ENCODE peak calls at places on chromosome 11, in seven cellular contexts. One of them, this sample, is unnamed.

GRCh38 chr11:69172674-69173073 is 16.9 kb downstream of the SMIM38 start:
- DNase-seq in HepG2: no peak
- DNase-seq in K562: no peak
- DNase-seq in H1: no peak
- DNase-seq in SK-N-SH: no peak
- DNase-seq in HCT116: peak
- DNase-seq in GM12878: no peak
- DNase-seq in this sample: peak

GRCh38 chr11:46414466-46414796 is 22.9 kb upstream of the CHRM4 start:
- DNase-seq in HepG2: no peak
- DNase-seq in K562: no peak
- DNase-seq in H1: no peak
- DNase-seq in SK-N-SH: no peak
- DNase-seq in HCT116: no peak
- DNase-seq in GM12878: no peak
- DNase-seq in this sample: no peak

GRCh38 chr11:36478700-36479329 is 31.3 kb downstream of the TRAF6 start:
- DNase-seq in HepG2: peak
- DNase-seq in K562: no peak
- DNase-seq in H1: no peak
- DNase-seq in SK-N-SH: peak
- DNase-seq in HCT116: peak
- DNase-seq in GM12878: no peak
- DNase-seq in this sample: peak

GRCh38 chr11:76654980-76655379 is 15.6 kb downstream of the LRRC32 start:
- DNase-seq in HepG2: no peak
- DNase-seq in K562: peak
- DNase-seq in H1: no peak
- DNase-seq in SK-N-SH: no peak
- DNase-seq in HCT116: no peak
- DNase-seq in GM12878: no peak
- DNase-seq in this sample: no peak

GRCh38 chr11:10920205-10920604 is 62.4 kb upstream of the ZBED5 start:
- DNase-seq in HepG2: no peak
- DNase-seq in K562: peak
- DNase-seq in H1: no peak
- DNase-seq in SK-N-SH: no peak
- DNase-seq in HCT116: no peak
- DNase-seq in GM12878: no peak
- DNase-seq in this sample: no peak

GRCh38 chr11:73257342-73258103 is 14.6 kb upstream of the P2RY6 start:
- DNase-seq in HepG2: peak
- DNase-seq in K562: no peak
- DNase-seq in H1: no peak
- DNase-seq in SK-N-SH: no peak
- DNase-seq in HCT116: peak
- DNase-seq in GM12878: no peak
- DNase-seq in this sample: peak

GRCh38 chr11:126440792-126441514 is 85.5 kb downstream of the ST3GAL4 start:
- DNase-seq in HepG2: peak
- DNase-seq in K562: peak
- DNase-seq in H1: peak
- DNase-seq in SK-N-SH: peak
- DNase-seq in HCT116: peak
- DNase-seq in GM12878: no peak
- DNase-seq in this sample: peak

GRCh38 chr11:16776716-16777115 is 38.3 kb downstream of the C11orf58 start:
- DNase-seq in HepG2: no peak
- DNase-seq in K562: no peak
- DNase-seq in H1: no peak
- DNase-seq in SK-N-SH: no peak
- DNase-seq in HCT116: no peak
- DNase-seq in GM12878: no peak
- DNase-seq in this sample: no peak

GRCh38 chr11:45304992-45305335 is 18.8 kb upstream of the SYT13 start:
- DNase-seq in HepG2: no peak
- DNase-seq in K562: no peak
- DNase-seq in H1: peak
- DNase-seq in SK-N-SH: no peak
- DNase-seq in HCT116: no peak
- DNase-seq in GM12878: no peak
- DNase-seq in this sample: no peak

GRCh38 chr11:790721-791564 is 1.1 kb upstream of the CEND1 start:
- DNase-seq in HepG2: no peak
- DNase-seq in K562: no peak
- DNase-seq in H1: peak
- DNase-seq in SK-N-SH: peak
- DNase-seq in HCT116: no peak
- DNase-seq in GM12878: no peak
- DNase-seq in this sample: no peak

GRCh38 chr11:125071408-125071807 is 8.3 kb downstream of the SLC37A2 start:
- DNase-seq in HepG2: no peak
- DNase-seq in K562: no peak
- DNase-seq in H1: no peak
- DNase-seq in SK-N-SH: peak
- DNase-seq in HCT116: no peak
- DNase-seq in GM12878: no peak
- DNase-seq in this sample: no peak

DNA sequence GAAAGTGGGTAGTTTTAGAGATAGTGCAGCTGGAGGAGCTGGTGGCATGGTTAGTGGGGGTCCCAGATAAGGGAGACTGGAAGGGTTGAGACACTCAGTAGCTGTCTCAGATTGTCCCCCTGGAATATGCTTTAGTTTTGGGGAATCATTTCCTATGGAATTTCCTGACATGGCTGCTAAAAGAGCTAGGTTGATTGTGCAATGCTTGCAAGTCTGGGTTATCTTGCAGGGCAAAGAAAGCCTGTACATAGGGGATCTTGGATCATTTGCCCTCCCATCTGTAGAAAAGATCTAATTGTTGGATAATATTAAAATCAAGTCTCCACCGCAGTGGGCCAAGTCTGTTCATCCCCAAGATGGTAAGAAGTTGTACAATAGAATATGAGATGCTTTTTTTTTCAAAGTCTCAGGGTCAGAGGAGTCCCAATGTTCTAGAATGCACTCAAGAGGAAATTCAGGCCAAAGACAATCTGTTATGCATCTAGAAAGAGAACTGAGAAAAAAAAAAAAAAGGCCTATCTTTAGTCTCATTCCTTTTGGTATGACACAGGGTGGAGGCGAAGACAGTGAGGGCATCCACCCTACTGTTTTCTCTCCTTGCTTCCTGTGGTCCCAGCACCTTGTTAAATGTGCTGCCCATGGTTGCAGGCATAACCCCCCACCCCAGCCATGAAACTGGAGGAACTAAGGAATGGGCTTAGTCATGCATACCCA is 20.2 kb downstream of the MS4A6E start:
- DNase-seq in HepG2: no peak
- DNase-seq in K562: no peak
- DNase-seq in H1: no peak
- DNase-seq in SK-N-SH: no peak
- DNase-seq in HCT116: no peak
- DNase-seq in GM12878: no peak
- DNase-seq in this sample: no peak
- TF ChIP-seq JUND in HepG2: no peak
- TF ChIP-seq JUND in K562: no peak
- TF ChIP-seq JUND in H1: no peak
- TF ChIP-seq JUND in SK-N-SH: no peak
- TF ChIP-seq JUND in HCT116: no peak
- TF ChIP-seq JUND in GM12878: no peak
- TF ChIP-seq JUND in this sample: no peak

GRCh38 chr11:97833412-97833811 is 1187.3 kb upstream of the CNTN5 start:
- DNase-seq in HepG2: no peak
- DNase-seq in K562: no peak
- DNase-seq in H1: no peak
- DNase-seq in SK-N-SH: no peak
- DNase-seq in HCT116: no peak
- DNase-seq in GM12878: no peak
- DNase-seq in this sample: no peak
- TF ChIP-seq JUND in HepG2: no peak
- TF ChIP-seq JUND in K562: no peak
- TF ChIP-seq JUND in H1: no peak
- TF ChIP-seq JUND in SK-N-SH: no peak
- TF ChIP-seq JUND in HCT116: no peak
- TF ChIP-seq JUND in GM12878: no peak
- TF ChIP-seq JUND in this sample: no peak

GRCh38 chr11:22879615-22880014 is 19.3 kb upstream of the CCDC179 start:
- DNase-seq in HepG2: no peak
- DNase-seq in K562: no peak
- DNase-seq in H1: no peak
- DNase-seq in SK-N-SH: no peak
- DNase-seq in HCT116: no peak
- DNase-seq in GM12878: no peak
- DNase-seq in this sample: peak
- TF ChIP-seq JUND in HepG2: no peak
- TF ChIP-seq JUND in K562: no peak
- TF ChIP-seq JUND in H1: no peak
- TF ChIP-seq JUND in SK-N-SH: no peak
- TF ChIP-seq JUND in HCT116: no peak
- TF ChIP-seq JUND in GM12878: no peak
- TF ChIP-seq JUND in this sample: no peak

DNA sequence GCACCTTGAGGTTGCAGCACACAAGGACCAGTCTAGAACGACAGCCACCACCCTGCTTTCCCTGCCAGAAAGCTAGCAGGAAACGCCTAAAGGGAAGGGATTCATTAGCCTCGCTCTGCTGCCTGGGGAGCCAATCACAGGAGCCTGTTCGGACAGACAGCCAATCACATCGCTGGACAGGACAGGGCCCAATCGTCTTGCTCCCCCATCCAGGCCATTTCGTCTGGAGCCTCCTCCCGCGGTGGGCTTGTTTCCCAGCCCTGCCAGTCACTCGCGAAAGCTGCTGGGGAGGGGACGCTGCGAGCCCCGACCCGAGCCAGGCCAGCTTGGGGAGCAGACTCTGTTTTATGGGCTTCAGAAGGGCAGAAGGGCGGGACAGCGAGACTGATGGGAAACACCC is 79.8 kb upstream of the NCAM1 start:
- DNase-seq in HepG2: no peak
- DNase-seq in K562: peak
- DNase-seq in H1: peak
- DNase-seq in SK-N-SH: peak
- DNase-seq in HCT116: no peak
- DNase-seq in GM12878: no peak
- DNase-seq in this sample: peak
- TF ChIP-seq JUND in HepG2: no peak
- TF ChIP-seq JUND in K562: no peak
- TF ChIP-seq JUND in H1: no peak
- TF ChIP-seq JUND in SK-N-SH: no peak
- TF ChIP-seq JUND in HCT116: no peak
- TF ChIP-seq JUND in GM12878: no peak
- TF ChIP-seq JUND in this sample: no peak

GRCh38 chr11:33713914-33714398 is 13.3 kb upstream of the C11orf91 start:
- DNase-seq in HepG2: no peak
- DNase-seq in K562: no peak
- DNase-seq in H1: no peak
- DNase-seq in SK-N-SH: no peak
- DNase-seq in HCT116: no peak
- DNase-seq in GM12878: no peak
- DNase-seq in this sample: no peak
- TF ChIP-seq JUND in HepG2: no peak
- TF ChIP-seq JUND in K562: no peak
- TF ChIP-seq JUND in H1: no peak
- TF ChIP-seq JUND in SK-N-SH: no peak
- TF ChIP-seq JUND in HCT116: no peak
- TF ChIP-seq JUND in GM12878: no peak
- TF ChIP-seq JUND in this sample: no peak

GRCh38 chr11:11937433-11937832 is 71.0 kb downstream of the DKK3 start:
- DNase-seq in HepG2: no peak
- DNase-seq in K562: no peak
- DNase-seq in H1: no peak
- DNase-seq in SK-N-SH: no peak
- DNase-seq in HCT116: no peak
- DNase-seq in GM12878: no peak
- DNase-seq in this sample: no peak
- TF ChIP-seq JUND in HepG2: no peak
- TF ChIP-seq JUND in K562: no peak
- TF ChIP-seq JUND in H1: no peak
- TF ChIP-seq JUND in SK-N-SH: no peak
- TF ChIP-seq JUND in HCT116: no peak
- TF ChIP-seq JUND in GM12878: no peak
- TF ChIP-seq JUND in this sample: no peak

GRCh38 chr11:122711362-122711761 is 55.8 kb downstream of the UBASH3B start:
- DNase-seq in HepG2: no peak
- DNase-seq in K562: no peak
- DNase-seq in H1: no peak
- DNase-seq in SK-N-SH: no peak
- DNase-seq in HCT116: no peak
- DNase-seq in GM12878: no peak
- DNase-seq in this sample: no peak

GRCh38 chr11:122714484-122714883 is 59.0 kb downstream of the UBASH3B start:
- DNase-seq in HepG2: no peak
- DNase-seq in K562: no peak
- DNase-seq in H1: no peak
- DNase-seq in SK-N-SH: no peak
- DNase-seq in HCT116: no peak
- DNase-seq in GM12878: no peak
- DNase-seq in this sample: no peak

GRCh38 chr11:122715883-122716282 is 60.4 kb downstream of the UBASH3B start:
- DNase-seq in HepG2: no peak
- DNase-seq in K562: no peak
- DNase-seq in H1: no peak
- DNase-seq in SK-N-SH: no peak
- DNase-seq in HCT116: no peak
- DNase-seq in GM12878: no peak
- DNase-seq in this sample: no peak

GRCh38 chr11:122711831-122712378 is 56.4 kb downstream of the UBASH3B start:
- DNase-seq in HepG2: no peak
- DNase-seq in K562: no peak
- DNase-seq in H1: no peak
- DNase-seq in SK-N-SH: peak
- DNase-seq in HCT116: no peak
- DNase-seq in GM12878: no peak
- DNase-seq in this sample: no peak

DNA sequence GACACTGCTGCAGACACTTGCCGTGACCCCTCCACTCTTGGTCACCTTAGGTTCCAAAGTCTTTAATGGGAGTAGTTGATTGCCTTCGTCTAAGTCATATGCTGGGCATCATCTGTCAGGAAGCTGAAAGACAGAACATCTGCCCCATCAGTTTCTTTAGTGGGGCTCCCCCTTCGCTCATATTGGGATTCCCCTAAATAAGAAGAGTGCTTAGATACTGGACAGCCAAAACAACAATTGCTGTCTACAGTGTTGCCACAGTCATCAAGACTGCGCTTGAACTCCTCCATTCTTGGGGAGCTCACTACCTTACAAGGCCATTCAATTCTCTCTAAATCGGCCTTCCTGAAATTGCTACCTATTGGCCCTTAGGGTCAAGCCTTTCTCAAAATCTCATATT is 58.5 kb downstream of the UBASH3B start:
- DNase-seq in HepG2: no peak
- DNase-seq in K562: no peak
- DNase-seq in H1: no peak
- DNase-seq in SK-N-SH: no peak
- DNase-seq in HCT116: no peak
- DNase-seq in GM12878: no peak
- DNase-seq in this sample: no peak
- TF ChIP-seq JUND in HepG2: no peak
- TF ChIP-seq JUND in K562: no peak
- TF ChIP-seq JUND in H1: no peak
- TF ChIP-seq JUND in SK-N-SH: no peak
- TF ChIP-seq JUND in HCT116: no peak
- TF ChIP-seq JUND in GM12878: no peak
- TF ChIP-seq JUND in this sample: no peak